ENCODE peak calls at places on chromosomes 2 and 18, in four cellular contexts. W is K562, S is HCT116, U is HepG2. N is an unnamed sample.

GRCh38 chr2:81481242-81481993 is 1176.9 kb upstream of the LRRTM1 start:
- DNase-seq in W (peak; percentile 46), S (no peak), U (no peak), N (peak; percentile 12)

GRCh38 chr2:40332096-40332826 is 119.6 kb downstream of the SLC8A1 start:
- DNase-seq in W (no peak), S (no peak), U (no peak), N (peak; percentile 15)

GRCh38 chr2:144682248-144682647 is 162.3 kb upstream of the ZEB2 start:
- DNase-seq in W (peak; percentile 30), S (no peak), U (no peak), N (no peak)

GRCh38 chr18:74513149-74513882 is 17.2 kb downstream of the CNDP2 start:
- DNase-seq in W (no peak), S (no peak), U (no peak), N (no peak)

GRCh38 chr2:71064754-71065621 is 3.5 kb upstream of the NAGK start:
- DNase-seq in W (no peak), S (no peak), U (no peak), N (no peak)

GRCh38 chr18:76573325-76574025 is 78.4 kb upstream of the ZNF516 start:
- DNase-seq in W (no peak), S (no peak), U (no peak), N (no peak)

GRCh38 chr18:46733872-46734271 is 23.0 kb downstream of the ST8SIA5 start:
- DNase-seq in W (no peak), S (no peak), U (no peak), N (no peak)

GRCh38 chr2:128444816-128445532 is 126.3 kb upstream of the HS6ST1 start:
- DNase-seq in W (no peak), S (no peak), U (no peak), N (no peak)

GRCh38 chr2:73977466-73977865 is 7.2 kb upstream of the TET3 start:
- DNase-seq in W (no peak), S (no peak), U (no peak), N (no peak)

GRCh38 chr2:175187378-175187777 is 5.9 kb upstream of the ATP5MC3 start:
- DNase-seq in W (no peak), S (no peak), U (peak; percentile 66), N (peak; percentile 8)

GRCh38 chr2:239227111-239227581 is 173.7 kb downstream of the HDAC4 start:
- DNase-seq in W (no peak), S (no peak), U (no peak), N (no peak)

GRCh38 chr2:88170472-88170892 is 336 bp downstream of the THNSL2 start:
- DNase-seq in W (no peak), S (no peak), U (no peak), N (peak; percentile 39)

GRCh38 chr2:241272722-241273551 is 42.5 kb downstream of the HDLBP start:
- DNase-seq in W (peak; percentile 66), S (no peak), U (no peak), N (peak; percentile 92)

GRCh38 chr18:78893396-78894305 is 86.0 kb upstream of the SALL3 start:
- DNase-seq in W (no peak), S (no peak), U (no peak), N (no peak)

DNA sequence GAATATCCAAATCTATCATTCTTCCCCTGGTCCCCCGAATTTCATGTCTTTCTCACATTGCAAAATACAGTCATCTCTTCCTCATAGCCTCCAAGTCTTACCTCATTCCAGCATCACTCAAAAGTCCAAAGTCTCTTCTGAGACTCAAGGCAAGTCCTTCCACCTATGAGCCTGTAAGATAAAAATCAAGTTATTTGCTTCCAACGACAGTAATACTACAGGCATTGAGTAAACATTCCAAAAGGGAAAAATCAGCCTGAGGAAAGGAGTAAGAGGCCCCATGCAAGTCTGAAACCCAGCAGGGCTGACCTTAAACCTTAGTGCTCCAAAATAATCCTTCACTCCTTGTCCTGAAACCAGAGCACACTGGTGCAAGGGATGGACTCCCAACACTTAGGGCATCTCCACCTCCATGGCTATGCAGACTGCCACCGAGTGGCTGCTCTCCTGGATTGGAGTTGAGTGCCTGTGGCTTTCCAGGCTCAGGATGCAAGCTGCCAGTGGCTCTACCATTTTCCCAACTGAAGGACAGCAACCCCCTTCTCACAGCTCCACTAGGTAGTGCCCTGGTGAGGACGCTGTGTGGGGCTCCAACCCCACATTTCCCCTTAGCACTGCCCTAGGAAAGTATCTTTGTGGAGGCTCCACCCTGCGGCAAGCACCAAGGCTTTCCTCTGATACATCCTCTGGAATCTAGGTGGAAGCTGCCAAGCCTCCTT is 16.3 kb downstream of the DTNA start:
- DNase-seq in W (no peak), S (no peak), U (peak; percentile 50), N (no peak)
- TF ChIP-seq ELF1 in W (no peak), S (no peak), U (no peak), N (no peak)

GRCh38 chr2:66427219-66427768 is 7.6 kb upstream of the MEIS1 start:
- DNase-seq in W (no peak), S (no peak), U (peak; percentile 53), N (no peak)

GRCh38 chr2:66426250-66427064 is 8.5 kb upstream of the MEIS1 start:
- DNase-seq in W (no peak), S (no peak), U (no peak), N (no peak)

GRCh38 chr2:66430906-66431619 is 3.9 kb upstream of the MEIS1 start:
- DNase-seq in W (no peak), S (no peak), U (no peak), N (no peak)

GRCh38 chr2:66430195-66430905 is 4.6 kb upstream of the MEIS1 start:
- DNase-seq in W (no peak), S (no peak), U (no peak), N (no peak)

DNA sequence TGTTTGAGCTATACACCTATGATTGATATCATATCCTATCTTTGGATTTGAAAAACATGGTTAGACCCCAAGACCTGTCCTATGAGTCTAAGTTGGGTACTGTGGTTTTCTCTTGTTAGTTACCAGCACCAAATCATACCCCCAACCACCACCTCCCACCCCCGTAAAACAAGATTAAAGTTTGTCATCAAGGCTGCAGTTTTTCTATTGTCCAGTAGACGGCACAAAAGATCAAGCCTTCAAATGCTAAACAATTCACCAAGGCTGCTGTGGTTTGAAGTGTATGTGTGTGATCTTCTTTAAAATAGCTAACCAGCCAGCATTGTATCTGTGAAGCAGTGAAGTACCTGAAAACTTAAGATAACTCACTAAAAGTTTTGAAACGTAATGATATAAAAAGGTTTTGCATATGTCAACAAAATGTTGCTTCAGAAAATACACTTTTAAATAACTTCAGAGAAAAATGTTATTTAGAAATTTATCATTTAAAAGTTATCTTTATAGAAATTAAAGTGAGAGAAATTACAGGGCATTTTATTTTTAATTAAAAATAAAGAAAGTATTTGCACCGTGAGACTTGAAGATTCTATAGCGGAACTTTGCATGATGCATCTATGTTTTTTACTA is 5.8 kb upstream of the MEIS1 start:
- DNase-seq in W (peak; percentile 42), S (peak; percentile 18), U (peak; percentile 61), N (peak; percentile 63)
- TF ChIP-seq ELF1 in W (no peak), S (no peak), U (no peak), N (no peak)

DNA sequence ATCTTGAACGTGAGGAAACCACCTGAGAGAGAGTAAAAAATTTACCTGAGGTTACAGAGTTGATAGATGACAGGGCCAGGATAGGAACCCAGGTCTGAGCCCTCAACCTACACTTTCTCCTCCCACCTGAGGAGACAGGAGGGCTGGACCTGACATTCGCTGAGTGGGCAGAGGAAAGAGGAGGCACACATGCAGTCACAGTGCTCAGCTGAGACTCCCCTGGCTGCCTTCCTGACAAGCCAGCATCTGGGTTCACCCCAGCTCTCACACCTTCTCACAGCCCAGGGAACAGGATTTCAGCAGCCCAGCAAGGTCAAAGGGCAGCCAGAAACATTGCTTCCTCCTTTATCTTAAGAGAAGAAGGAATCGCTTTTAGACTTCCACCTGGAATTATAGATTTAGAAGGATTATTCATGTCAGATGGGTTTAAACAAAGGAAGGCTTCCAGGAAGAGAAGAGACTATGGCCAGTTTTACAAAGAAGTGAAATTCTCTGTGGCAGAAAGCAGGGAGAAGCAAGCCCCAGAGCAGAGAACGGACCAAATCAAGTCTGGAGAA is 18.1 kb upstream of the PKDCC start:
- DNase-seq in W (no peak), S (no peak), U (no peak), N (no peak)
- TF ChIP-seq ELF1 in W (no peak), S (no peak), U (no peak), N (no peak)

GRCh38 chr2:106127282-106127771 is 66.8 kb downstream of the UXS1 start:
- DNase-seq in W (no peak), S (no peak), U (peak; percentile 66), N (no peak)

GRCh38 chr2:106126705-106127281 is 67.3 kb downstream of the UXS1 start:
- DNase-seq in W (no peak), S (no peak), U (peak; percentile 91), N (no peak)

GRCh38 chr2:106126295-106126694 is 67.8 kb downstream of the UXS1 start:
- DNase-seq in W (no peak), S (no peak), U (no peak), N (no peak)

GRCh38 chr2:106124787-106125549 is 69.1 kb downstream of the UXS1 start:
- DNase-seq in W (no peak), S (no peak), U (peak; percentile 75), N (no peak)

DNA sequence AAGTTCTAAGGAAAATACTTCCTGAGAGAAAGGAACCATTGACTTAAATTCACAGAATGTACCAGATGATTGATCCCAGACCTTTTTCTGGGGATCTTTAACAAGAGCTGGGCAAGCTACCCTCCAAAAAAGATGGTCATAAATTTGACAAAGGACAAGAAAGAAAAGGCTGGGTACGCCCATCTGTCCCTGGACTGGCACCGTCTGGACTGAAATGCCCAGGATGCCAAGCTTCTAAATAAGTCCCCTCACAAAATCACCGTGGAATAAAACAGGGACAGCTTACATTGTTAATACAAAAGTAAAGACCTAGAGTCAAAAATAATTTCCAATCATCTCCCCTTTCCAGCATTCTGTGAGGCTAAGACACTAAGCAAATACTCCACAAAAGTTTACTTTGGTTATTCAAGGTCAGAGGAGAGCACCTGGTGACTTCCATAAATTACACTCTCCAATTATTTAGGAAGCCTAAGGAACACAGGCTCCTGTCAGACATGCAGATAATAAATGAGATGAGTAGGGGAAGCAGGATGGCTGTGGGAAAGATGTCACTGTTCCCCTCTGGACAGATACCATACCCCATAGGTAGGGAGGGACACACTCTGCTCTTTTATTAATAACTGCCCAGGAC is 69.9 kb downstream of the UXS1 start:
- DNase-seq in W (no peak), S (no peak), U (peak; percentile 55), N (no peak)
- TF ChIP-seq ELF1 in W (no peak), S (no peak), U (no peak), N (no peak)

GRCh38 chr2:6748399-6748798 is 117.3 kb downstream of the CMPK2 start:
- DNase-seq in W (no peak), S (no peak), U (no peak), N (no peak)
- TF ChIP-seq ELF1 in W (no peak), S (no peak), U (no peak), N (no peak)

GRCh38 chr2:161990741-161991140 is 83.3 kb downstream of the DPP4 start:
- DNase-seq in W (no peak), S (peak; percentile 53), U (peak; percentile 62), N (no peak)

GRCh38 chr2:161988589-161988988 is 85.4 kb downstream of the DPP4 start:
- DNase-seq in W (peak; percentile 14), S (no peak), U (no peak), N (no peak)

GRCh38 chr2:161991991-161992390 is 82.0 kb downstream of the DPP4 start:
- DNase-seq in W (no peak), S (no peak), U (no peak), N (no peak)

GRCh38 chr2:161992526-161992925 is 81.5 kb downstream of the DPP4 start:
- DNase-seq in W (no peak), S (no peak), U (no peak), N (no peak)

DNA sequence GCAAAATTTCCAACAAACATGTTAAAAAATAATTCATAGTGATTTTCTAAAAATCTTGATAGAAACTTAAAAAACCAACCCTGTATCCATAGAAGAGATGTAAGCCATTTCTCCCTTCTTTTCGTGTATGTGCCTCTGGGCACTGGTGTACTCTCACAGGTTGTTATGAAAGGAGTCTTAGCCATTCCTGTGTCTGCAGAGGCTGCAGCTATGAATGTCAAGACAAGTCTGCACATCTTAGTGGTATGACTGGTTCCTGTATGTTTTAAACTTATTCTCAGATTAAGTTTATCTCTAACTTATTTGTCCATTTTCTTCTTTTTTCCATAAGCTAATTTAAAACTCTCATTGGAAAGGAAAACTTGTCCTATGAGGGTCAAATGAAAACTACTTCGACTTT is 84.0 kb downstream of the DPP4 start:
- DNase-seq in W (no peak), S (no peak), U (no peak), N (no peak)
- TF ChIP-seq ELF1 in W (no peak), S (no peak), U (no peak), N (no peak)

N was measured in SK-N-SH.